ENCODE peak calls at places on chromosomes 16 and 17, in five cellular contexts. A, D, U, W and O are unnamed samples. For H3K4me1 and H3K27me3, the result is how much of the 10 kb centered on the place peaks cover.

GRCh38 chr17:39704821-39705551 is 5.1 kb downstream of the ERBB2 start:
- DNase-seq in A (peak), D (no peak), U (no peak), W (no peak), O (peak)

GRCh38 chr17:28038802-28039600 is 3.5 kb upstream of the NLK start:
- DNase-seq in A (no peak), D (no peak), U (no peak), W (no peak), O (no peak)

GRCh38 chr16:23373436-23374219 is 71.5 kb downstream of the SCNN1B start:
- DNase-seq in A (no peak), D (no peak), U (no peak), W (no peak), O (no peak)

GRCh38 chr17:48439875-48440505 is 10.0 kb upstream of the SKAP1 start:
- DNase-seq in A (peak), D (no peak), U (no peak), W (no peak), O (no peak)

GRCh38 chr16:1468456-1468855 is 6.4 kb downstream of the CLCN7 start:
- DNase-seq in A (no peak), D (no peak), U (no peak), W (no peak), O (no peak)

GRCh38 chr16:77794586-77794985 is 6.2 kb downstream of the VAT1L start:
- DNase-seq in A (no peak), D (no peak), U (no peak), W (no peak), O (no peak)

GRCh38 chr17:73155410-73156165 is 9.2 kb upstream of the SSTR2 start:
- DNase-seq in A (no peak), D (no peak), U (no peak), W (no peak), O (no peak)

GRCh38 chr16:1845985-1846384 is 19.0 kb downstream of the FAHD1 start:
- DNase-seq in A (no peak), D (no peak), U (no peak), W (no peak), O (no peak)

GRCh38 chr16:50842013-50842505 is 100.2 kb downstream of the CYLD start:
- DNase-seq in A (no peak), D (no peak), U (no peak), W (no peak), O (no peak)

GRCh38 chr17:44559288-44560249 is 2.3 kb downstream of the FZD2 start:
- DNase-seq in A (no peak), D (no peak), U (no peak), W (no peak), O (no peak)

GRCh38 chr16:54171855-54172537 is 114.6 kb downstream of the IRX3 start:
- DNase-seq in A (no peak), D (no peak), U (no peak), W (no peak), O (no peak)

GRCh38 chr17:19955099-19955498 is 22.5 kb downstream of the AKAP10 start:
- DNase-seq in A (no peak), D (no peak), U (no peak), W (no peak), O (no peak)

GRCh38 chr17:27354491-27355081 is 60.7 kb downstream of the WSB1 start:
- DNase-seq in A (no peak), D (no peak), U (no peak), W (no peak), O (no peak)

GRCh38 chr16:64830653-64831052 is 291.2 kb downstream of the CDH11 start:
- DNase-seq in A (no peak), D (no peak), U (no peak), W (no peak), O (no peak)

GRCh38 chr16:79582789-79583188 is 17.7 kb downstream of the MAF start:
- DNase-seq in A (no peak), D (no peak), U (no peak), W (no peak), O (no peak)

GRCh38 chr17:8463089-8463488 is 27.4 kb downstream of the NDEL1 start:
- DNase-seq in A (no peak), D (no peak), U (no peak), W (no peak), O (no peak)

GRCh38 chr16:69404275-69404805 is 18.5 kb upstream of the TERF2 start:
- DNase-seq in A (peak), D (no peak), U (no peak), W (peak), O (peak)

GRCh38 chr16:81181013-81181720 is 57.3 kb upstream of the BCO1 start:
- DNase-seq in A (peak), D (no peak), U (peak), W (peak), O (peak)

GRCh38 chr17:10096556-10096955 is 101.8 kb downstream of the GAS7 start:
- DNase-seq in A (no peak), D (no peak), U (peak), W (no peak), O (no peak)

DNA sequence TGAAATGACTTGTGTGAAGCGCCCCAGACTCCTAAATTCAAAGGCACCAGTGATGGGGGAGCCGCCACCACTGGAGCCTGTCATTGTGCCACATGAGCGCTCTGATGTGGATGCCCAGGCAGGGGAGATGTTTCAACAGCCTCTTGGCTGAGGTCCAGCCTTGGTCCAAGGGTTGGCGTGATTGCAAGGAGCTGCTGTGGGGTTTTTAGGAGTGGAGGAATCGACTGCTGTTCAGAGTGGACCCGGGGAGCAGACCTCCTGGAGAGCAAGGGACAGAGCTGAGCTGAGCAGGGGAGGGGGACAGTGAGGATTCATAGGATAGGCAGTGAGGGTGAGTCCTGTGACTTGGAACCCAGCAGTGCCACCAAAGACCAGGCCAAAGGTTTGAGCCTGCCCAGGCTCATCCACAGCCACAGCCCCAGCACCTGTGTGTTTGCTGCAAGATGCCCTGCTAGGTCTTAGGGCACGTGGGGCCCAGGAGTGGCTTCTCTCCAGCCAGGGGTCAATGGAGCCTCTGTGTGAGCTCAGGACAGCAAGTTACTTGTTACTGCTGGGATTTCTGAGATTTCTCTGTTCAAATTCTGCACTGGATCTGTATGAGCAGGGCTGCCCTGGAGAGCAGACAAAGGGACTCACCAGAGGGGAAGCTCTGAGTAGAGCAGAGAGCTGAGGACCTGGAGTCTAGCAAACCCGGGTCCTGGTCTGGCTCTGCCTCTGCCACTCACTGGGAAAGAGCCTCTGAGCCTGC is 20.3 kb downstream of the RHBDL3 start:
- DNase-seq in A (no peak), D (no peak), U (no peak), W (no peak), O (no peak)
- H3K4me1 ChIP-seq in A (under half), D (under half), U (under half), W (under half), O (under half)

GRCh38 chr16:56614549-56614991 is 6.2 kb downstream of the MT2A start:
- DNase-seq in A (no peak), D (no peak), U (no peak), W (no peak), O (no peak)
- TF ChIP-seq POLR2AphosphoS5 in A (no peak), D (no peak), U (no peak), W (no peak), O (no peak)

DNA sequence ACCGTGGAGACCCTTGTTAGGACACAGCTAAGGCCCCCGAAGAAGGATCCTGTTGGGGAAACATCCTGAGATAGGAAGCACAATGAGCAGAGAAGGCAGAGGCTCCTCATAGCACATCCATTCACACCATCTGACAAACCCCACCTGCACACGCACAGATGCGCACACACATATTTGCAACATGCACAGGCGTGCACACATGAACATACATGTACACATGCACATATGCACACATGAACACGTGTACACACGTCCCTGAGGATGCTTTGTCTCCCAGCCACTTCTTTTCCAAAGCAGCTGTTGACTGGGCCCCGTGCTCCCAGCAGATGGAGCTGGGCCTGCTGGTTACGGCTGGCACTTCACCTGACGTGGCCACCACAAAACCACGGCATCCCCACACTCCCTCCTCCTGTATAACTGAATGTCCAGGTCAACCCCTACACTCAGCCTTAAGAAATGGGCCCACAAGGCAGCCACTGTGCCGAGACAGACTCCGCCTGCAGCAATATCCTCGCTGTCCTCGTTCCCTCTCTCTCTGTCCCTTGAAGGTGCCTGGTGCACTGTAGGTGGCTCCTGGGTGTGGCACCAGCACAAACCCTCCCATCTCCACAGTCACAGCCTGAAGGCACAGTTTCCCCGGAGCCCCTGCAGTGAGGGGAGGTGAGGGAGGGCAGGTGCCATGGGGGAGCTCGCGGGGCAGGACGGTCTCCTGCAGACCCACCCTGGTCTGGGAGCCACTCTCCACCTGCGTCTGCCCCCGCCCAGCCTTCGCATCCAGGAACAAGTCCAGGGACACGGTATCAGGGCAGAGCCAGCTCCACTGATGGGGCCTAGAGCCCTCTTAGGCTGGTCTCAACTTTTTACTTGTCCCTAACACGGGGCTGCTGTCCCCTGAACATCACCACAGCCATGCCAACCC is 183.0 kb downstream of the RBFOX3 start:
- DNase-seq in A (no peak), D (no peak), U (no peak), W (no peak), O (no peak)
- H3K27me3 ChIP-seq in A (half or more), D (under half), U (under half), W (under half), O (under half)

DNA sequence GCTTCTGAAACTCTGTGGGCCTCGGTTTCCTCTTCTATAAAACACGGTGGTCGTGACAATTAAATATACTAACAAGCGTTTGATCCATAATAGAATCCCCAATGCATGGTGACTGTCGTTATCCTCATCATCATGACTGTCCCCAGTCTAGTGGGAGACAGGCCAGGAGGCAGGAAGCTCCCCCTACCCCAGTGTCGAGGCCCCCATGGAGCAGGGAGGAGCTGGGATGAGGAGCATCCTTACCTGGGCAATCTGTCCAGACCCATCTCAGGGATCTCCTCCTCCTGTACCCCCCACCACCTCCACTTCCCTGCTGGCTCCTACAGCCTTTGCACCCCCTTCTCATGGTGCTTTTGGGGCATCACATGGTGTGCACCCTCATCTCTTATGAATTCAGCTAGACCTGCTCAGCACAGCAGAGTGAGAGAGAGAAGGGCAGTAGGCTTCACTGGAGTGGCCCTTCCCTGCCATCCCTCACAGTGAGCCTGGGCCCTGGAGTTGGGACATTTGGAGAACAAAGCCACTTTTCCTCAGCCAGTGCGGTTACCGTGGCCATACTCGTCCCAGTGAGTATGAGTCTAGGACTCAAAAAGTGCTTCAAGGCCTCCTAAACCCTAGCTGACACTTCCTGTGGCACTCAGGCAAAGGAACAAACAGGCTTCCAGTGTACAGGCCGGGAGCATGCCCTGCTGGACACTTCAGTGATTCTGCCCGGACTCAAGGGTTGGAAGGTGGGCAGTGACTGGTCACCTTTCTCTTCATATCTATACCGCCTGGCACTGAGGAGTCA is 148.6 kb downstream of the CLEC16A start:
- DNase-seq in A (no peak), D (no peak), U (no peak), W (no peak), O (no peak)
- H3K4me1 ChIP-seq in A (under half), D (half or more), U (under half), W (half or more), O (under half)

GRCh38 chr16:59543641-59544040 is 809.5 kb upstream of the GOT2 start:
- DNase-seq in A (no peak), D (no peak), U (no peak), W (no peak), O (no peak)
- TF ChIP-seq POLR2AphosphoS5 in A (no peak), D (no peak), U (no peak), W (no peak), O (no peak)

GRCh38 chr16:21224800-21225199 is 8.7 kb upstream of the ANKS4B start:
- DNase-seq in A (no peak), D (no peak), U (no peak), W (no peak), O (no peak)
- H3K27me3 ChIP-seq in A (under half), D (under half), U (under half), W (under half), O (under half)